ENCODE peak calls at places on chromosomes 3 and 15, in six cellular contexts. One of them, this sample, is unnamed.

GRCh38 chr15:95277266-95277665 is 1045.9 kb downstream of the MCTP2 start:
- DNase-seq in cerebellar cortex: no peak
- DNase-seq in stimulated activated CD4-positive, alpha-beta T cell treated with anti-CD3 and anti-CD28 coated beads, Interleukin-15, amount 100 ng/mL, for 24 hours: no peak
- DNase-seq in NCI-H1092: no peak
- DNase-seq in OCI-LY7: no peak
- DNase-seq in neural progenitor cell: no peak
- DNase-seq in this sample: no peak

GRCh38 chr3:193842029-193842782 is 249.2 kb downstream of the OPA1 start:
- DNase-seq in cerebellar cortex: no peak
- DNase-seq in stimulated activated CD4-positive, alpha-beta T cell treated with anti-CD3 and anti-CD28 coated beads, Interleukin-15, amount 100 ng/mL, for 24 hours: no peak
- DNase-seq in NCI-H1092: no peak
- DNase-seq in OCI-LY7: peak; percentile 82
- DNase-seq in neural progenitor cell: no peak
- DNase-seq in this sample: no peak

GRCh38 chr3:115784739-115785571 is 161.6 kb downstream of the GAP43 start:
- DNase-seq in cerebellar cortex: peak; percentile 28
- DNase-seq in stimulated activated CD4-positive, alpha-beta T cell treated with anti-CD3 and anti-CD28 coated beads, Interleukin-15, amount 100 ng/mL, for 24 hours: no peak
- DNase-seq in NCI-H1092: no peak
- DNase-seq in OCI-LY7: no peak
- DNase-seq in neural progenitor cell: no peak
- DNase-seq in this sample: peak; percentile 7

GRCh38 chr15:78207641-78208340 is 26.6 kb downstream of the ACSBG1 start:
- DNase-seq in cerebellar cortex: no peak
- DNase-seq in stimulated activated CD4-positive, alpha-beta T cell treated with anti-CD3 and anti-CD28 coated beads, Interleukin-15, amount 100 ng/mL, for 24 hours: no peak
- DNase-seq in NCI-H1092: no peak
- DNase-seq in OCI-LY7: no peak
- DNase-seq in neural progenitor cell: no peak
- DNase-seq in this sample: no peak

GRCh38 chr3:38031022-38031994 is 1.9 kb upstream of the PLCD1 start:
- DNase-seq in cerebellar cortex: peak; percentile 40
- DNase-seq in stimulated activated CD4-positive, alpha-beta T cell treated with anti-CD3 and anti-CD28 coated beads, Interleukin-15, amount 100 ng/mL, for 24 hours: peak; percentile 60
- DNase-seq in NCI-H1092: no peak
- DNase-seq in OCI-LY7: no peak
- DNase-seq in neural progenitor cell: no peak
- DNase-seq in this sample: peak; percentile 67

GRCh38 chr3:126961791-126962461 is 21.0 kb upstream of the PLXNA1 start:
- DNase-seq in cerebellar cortex: no peak
- DNase-seq in stimulated activated CD4-positive, alpha-beta T cell treated with anti-CD3 and anti-CD28 coated beads, Interleukin-15, amount 100 ng/mL, for 24 hours: no peak
- DNase-seq in NCI-H1092: no peak
- DNase-seq in OCI-LY7: no peak
- DNase-seq in neural progenitor cell: no peak
- DNase-seq in this sample: no peak

GRCh38 chr3:156181509-156181908 is 61.1 kb downstream of the KCNAB1 start:
- DNase-seq in cerebellar cortex: no peak
- DNase-seq in stimulated activated CD4-positive, alpha-beta T cell treated with anti-CD3 and anti-CD28 coated beads, Interleukin-15, amount 100 ng/mL, for 24 hours: no peak
- DNase-seq in NCI-H1092: no peak
- DNase-seq in OCI-LY7: no peak
- DNase-seq in neural progenitor cell: no peak
- DNase-seq in this sample: no peak

GRCh38 chr3:50395070-50395860 is 35.9 kb upstream of the TMEM115 start:
- DNase-seq in cerebellar cortex: no peak
- DNase-seq in stimulated activated CD4-positive, alpha-beta T cell treated with anti-CD3 and anti-CD28 coated beads, Interleukin-15, amount 100 ng/mL, for 24 hours: no peak
- DNase-seq in NCI-H1092: no peak
- DNase-seq in OCI-LY7: no peak
- DNase-seq in neural progenitor cell: no peak
- DNase-seq in this sample: no peak

GRCh38 chr3:160999268-160999667 is 105.9 kb downstream of the B3GALNT1 start:
- DNase-seq in cerebellar cortex: no peak
- DNase-seq in stimulated activated CD4-positive, alpha-beta T cell treated with anti-CD3 and anti-CD28 coated beads, Interleukin-15, amount 100 ng/mL, for 24 hours: no peak
- DNase-seq in NCI-H1092: no peak
- DNase-seq in OCI-LY7: peak; percentile 11
- DNase-seq in neural progenitor cell: no peak
- DNase-seq in this sample: no peak

GRCh38 chr3:48042071-48042760 is 26.0 kb upstream of the MAP4 start:
- DNase-seq in cerebellar cortex: no peak
- DNase-seq in stimulated activated CD4-positive, alpha-beta T cell treated with anti-CD3 and anti-CD28 coated beads, Interleukin-15, amount 100 ng/mL, for 24 hours: no peak
- DNase-seq in NCI-H1092: no peak
- DNase-seq in OCI-LY7: no peak
- DNase-seq in neural progenitor cell: no peak
- DNase-seq in this sample: no peak

GRCh38 chr3:128875556-128876120 is 3.8 kb upstream of the ACAD9 start:
- DNase-seq in cerebellar cortex: peak; percentile 68
- DNase-seq in stimulated activated CD4-positive, alpha-beta T cell treated with anti-CD3 and anti-CD28 coated beads, Interleukin-15, amount 100 ng/mL, for 24 hours: peak; percentile 77
- DNase-seq in NCI-H1092: no peak
- DNase-seq in OCI-LY7: peak; percentile 54
- DNase-seq in neural progenitor cell: peak; percentile 78
- DNase-seq in this sample: peak; percentile 47

GRCh38 chr3:36928220-36928619 is 16.6 kb downstream of the TRANK1 start:
- DNase-seq in cerebellar cortex: no peak
- DNase-seq in stimulated activated CD4-positive, alpha-beta T cell treated with anti-CD3 and anti-CD28 coated beads, Interleukin-15, amount 100 ng/mL, for 24 hours: no peak
- DNase-seq in NCI-H1092: no peak
- DNase-seq in OCI-LY7: no peak
- DNase-seq in neural progenitor cell: no peak
- DNase-seq in this sample: no peak

GRCh38 chr3:183192650-183193300 is 30.2 kb upstream of the LAMP3 start:
- DNase-seq in cerebellar cortex: no peak
- DNase-seq in stimulated activated CD4-positive, alpha-beta T cell treated with anti-CD3 and anti-CD28 coated beads, Interleukin-15, amount 100 ng/mL, for 24 hours: no peak
- DNase-seq in NCI-H1092: no peak
- DNase-seq in OCI-LY7: no peak
- DNase-seq in neural progenitor cell: no peak
- DNase-seq in this sample: no peak

GRCh38 chr3:56954125-56954524 is 106.3 kb upstream of the SPATA12 start:
- DNase-seq in cerebellar cortex: no peak
- DNase-seq in stimulated activated CD4-positive, alpha-beta T cell treated with anti-CD3 and anti-CD28 coated beads, Interleukin-15, amount 100 ng/mL, for 24 hours: no peak
- DNase-seq in NCI-H1092: no peak
- DNase-seq in OCI-LY7: no peak
- DNase-seq in neural progenitor cell: no peak
- DNase-seq in this sample: no peak

GRCh38 chr15:83200162-83200561 is 7.5 kb downstream of the HDGFL3 start:
- DNase-seq in cerebellar cortex: no peak
- DNase-seq in stimulated activated CD4-positive, alpha-beta T cell treated with anti-CD3 and anti-CD28 coated beads, Interleukin-15, amount 100 ng/mL, for 24 hours: peak; percentile 31
- DNase-seq in NCI-H1092: no peak
- DNase-seq in OCI-LY7: no peak
- DNase-seq in neural progenitor cell: no peak
- DNase-seq in this sample: no peak

GRCh38 chr3:180026997-180027396 is 9.7 kb downstream of the PEX5L start:
- DNase-seq in cerebellar cortex: no peak
- DNase-seq in stimulated activated CD4-positive, alpha-beta T cell treated with anti-CD3 and anti-CD28 coated beads, Interleukin-15, amount 100 ng/mL, for 24 hours: no peak
- DNase-seq in NCI-H1092: no peak
- DNase-seq in OCI-LY7: no peak
- DNase-seq in neural progenitor cell: no peak
- DNase-seq in this sample: no peak

GRCh38 chr3:102089904-102090492 is 240.7 kb downstream of the NFKBIZ start:
- DNase-seq in cerebellar cortex: no peak
- DNase-seq in stimulated activated CD4-positive, alpha-beta T cell treated with anti-CD3 and anti-CD28 coated beads, Interleukin-15, amount 100 ng/mL, for 24 hours: no peak
- DNase-seq in NCI-H1092: no peak
- DNase-seq in OCI-LY7: no peak
- DNase-seq in neural progenitor cell: peak; percentile 18
- DNase-seq in this sample: no peak

GRCh38 chr3:14472471-14473351 is 67.4 kb downstream of the GRIP2 start:
- DNase-seq in cerebellar cortex: no peak
- DNase-seq in stimulated activated CD4-positive, alpha-beta T cell treated with anti-CD3 and anti-CD28 coated beads, Interleukin-15, amount 100 ng/mL, for 24 hours: peak; percentile 25
- DNase-seq in NCI-H1092: no peak
- DNase-seq in OCI-LY7: no peak
- DNase-seq in neural progenitor cell: no peak
- DNase-seq in this sample: no peak

GRCh38 chr3:129975332-129976090 is 991 bp downstream of the TRH start:
- DNase-seq in cerebellar cortex: no peak
- DNase-seq in stimulated activated CD4-positive, alpha-beta T cell treated with anti-CD3 and anti-CD28 coated beads, Interleukin-15, amount 100 ng/mL, for 24 hours: peak; percentile 44
- DNase-seq in NCI-H1092: no peak
- DNase-seq in OCI-LY7: no peak
- DNase-seq in neural progenitor cell: peak; percentile 38
- DNase-seq in this sample: no peak

GRCh38 chr15:78695849-78696248 is 54.8 kb upstream of the CHRNB4 start:
- DNase-seq in cerebellar cortex: no peak
- DNase-seq in stimulated activated CD4-positive, alpha-beta T cell treated with anti-CD3 and anti-CD28 coated beads, Interleukin-15, amount 100 ng/mL, for 24 hours: no peak
- DNase-seq in NCI-H1092: no peak
- DNase-seq in OCI-LY7: no peak
- DNase-seq in neural progenitor cell: no peak
- DNase-seq in this sample: no peak

GRCh38 chr15:92645051-92645631 is 10.4 kb downstream of the FAM174B start:
- DNase-seq in cerebellar cortex: no peak
- DNase-seq in stimulated activated CD4-positive, alpha-beta T cell treated with anti-CD3 and anti-CD28 coated beads, Interleukin-15, amount 100 ng/mL, for 24 hours: no peak
- DNase-seq in NCI-H1092: no peak
- DNase-seq in OCI-LY7: no peak
- DNase-seq in neural progenitor cell: no peak
- DNase-seq in this sample: no peak

GRCh38 chr15:91751611-91752010 is 101.9 kb upstream of the SLCO3A1 start:
- DNase-seq in cerebellar cortex: peak; percentile 14
- DNase-seq in stimulated activated CD4-positive, alpha-beta T cell treated with anti-CD3 and anti-CD28 coated beads, Interleukin-15, amount 100 ng/mL, for 24 hours: no peak
- DNase-seq in NCI-H1092: no peak
- DNase-seq in OCI-LY7: no peak
- DNase-seq in neural progenitor cell: no peak
- DNase-seq in this sample: no peak

GRCh38 chr3:184945886-184946625 is 134.1 kb downstream of the VPS8 start:
- DNase-seq in cerebellar cortex: no peak
- DNase-seq in stimulated activated CD4-positive, alpha-beta T cell treated with anti-CD3 and anti-CD28 coated beads, Interleukin-15, amount 100 ng/mL, for 24 hours: no peak
- DNase-seq in NCI-H1092: no peak
- DNase-seq in OCI-LY7: no peak
- DNase-seq in neural progenitor cell: no peak
- DNase-seq in this sample: no peak

GRCh38 chr3:57062119-57062631 is 1.7 kb downstream of the SPATA12 start:
- DNase-seq in cerebellar cortex: no peak
- DNase-seq in stimulated activated CD4-positive, alpha-beta T cell treated with anti-CD3 and anti-CD28 coated beads, Interleukin-15, amount 100 ng/mL, for 24 hours: no peak
- DNase-seq in NCI-H1092: no peak
- DNase-seq in OCI-LY7: no peak
- DNase-seq in neural progenitor cell: peak; percentile 22
- DNase-seq in this sample: no peak

GRCh38 chr15:63995789-63996188 is 50.5 kb downstream of the DAPK2 start:
- DNase-seq in cerebellar cortex: no peak
- DNase-seq in stimulated activated CD4-positive, alpha-beta T cell treated with anti-CD3 and anti-CD28 coated beads, Interleukin-15, amount 100 ng/mL, for 24 hours: no peak
- DNase-seq in NCI-H1092: no peak
- DNase-seq in OCI-LY7: no peak
- DNase-seq in neural progenitor cell: no peak
- DNase-seq in this sample: no peak

GRCh38 chr15:25719101-25719985 is 143.8 kb downstream of the ATP10A start:
- DNase-seq in cerebellar cortex: no peak
- DNase-seq in stimulated activated CD4-positive, alpha-beta T cell treated with anti-CD3 and anti-CD28 coated beads, Interleukin-15, amount 100 ng/mL, for 24 hours: no peak
- DNase-seq in NCI-H1092: no peak
- DNase-seq in OCI-LY7: no peak
- DNase-seq in neural progenitor cell: no peak
- DNase-seq in this sample: no peak

GRCh38 chr3:99246010-99246654 is 344.6 kb upstream of the DCBLD2 start:
- DNase-seq in cerebellar cortex: no peak
- DNase-seq in stimulated activated CD4-positive, alpha-beta T cell treated with anti-CD3 and anti-CD28 coated beads, Interleukin-15, amount 100 ng/mL, for 24 hours: no peak
- DNase-seq in NCI-H1092: no peak
- DNase-seq in OCI-LY7: no peak
- DNase-seq in neural progenitor cell: no peak
- DNase-seq in this sample: no peak

GRCh38 chr15:77974098-77974414 is 103.5 kb downstream of the TBC1D2B start:
- DNase-seq in cerebellar cortex: peak; percentile 76
- DNase-seq in stimulated activated CD4-positive, alpha-beta T cell treated with anti-CD3 and anti-CD28 coated beads, Interleukin-15, amount 100 ng/mL, for 24 hours: no peak
- DNase-seq in NCI-H1092: no peak
- DNase-seq in OCI-LY7: no peak
- DNase-seq in neural progenitor cell: no peak
- DNase-seq in this sample: peak; percentile 71

GRCh38 chr15:56788359-56788758 is 55.0 kb upstream of the ZNF280D start:
- DNase-seq in cerebellar cortex: no peak
- DNase-seq in stimulated activated CD4-positive, alpha-beta T cell treated with anti-CD3 and anti-CD28 coated beads, Interleukin-15, amount 100 ng/mL, for 24 hours: no peak
- DNase-seq in NCI-H1092: no peak
- DNase-seq in OCI-LY7: no peak
- DNase-seq in neural progenitor cell: no peak
- DNase-seq in this sample: no peak

GRCh38 chr3:5768546-5768945 is 581.0 kb downstream of the EDEM1 start:
- DNase-seq in cerebellar cortex: no peak
- DNase-seq in stimulated activated CD4-positive, alpha-beta T cell treated with anti-CD3 and anti-CD28 coated beads, Interleukin-15, amount 100 ng/mL, for 24 hours: no peak
- DNase-seq in NCI-H1092: no peak
- DNase-seq in OCI-LY7: no peak
- DNase-seq in neural progenitor cell: no peak
- DNase-seq in this sample: no peak

GRCh38 chr3:98827221-98827620 is 64.1 kb downstream of the ST3GAL6 start:
- DNase-seq in cerebellar cortex: no peak
- DNase-seq in stimulated activated CD4-positive, alpha-beta T cell treated with anti-CD3 and anti-CD28 coated beads, Interleukin-15, amount 100 ng/mL, for 24 hours: no peak
- DNase-seq in NCI-H1092: no peak
- DNase-seq in OCI-LY7: no peak
- DNase-seq in neural progenitor cell: no peak
- DNase-seq in this sample: no peak

GRCh38 chr15:75840659-75841058 is 2.6 kb upstream of the UBE2Q2 start:
- DNase-seq in cerebellar cortex: peak; percentile 46
- DNase-seq in stimulated activated CD4-positive, alpha-beta T cell treated with anti-CD3 and anti-CD28 coated beads, Interleukin-15, amount 100 ng/mL, for 24 hours: no peak
- DNase-seq in NCI-H1092: no peak
- DNase-seq in OCI-LY7: no peak
- DNase-seq in neural progenitor cell: no peak
- DNase-seq in this sample: peak; percentile 12

This sample was measured in cerebellum.